ENCODE peak calls at places on chromosomes 11 and 22, in eight cellular contexts. E, K, G, M, J, Q, X and V are unnamed samples.

GRCh38 chr22:27418261-27418660 is 383.3 kb downstream of the MN1 start:
- DNase-seq in E (no peak), K (no peak), G (no peak), M (no peak), J (no peak), Q (no peak), X (no peak), V (no peak)

GRCh38 chr22:40212126-40212525 is 34.4 kb downstream of the TNRC6B start:
- DNase-seq in E (no peak), K (no peak), G (peak; percentile 39), M (no peak), J (no peak), Q (no peak), X (no peak), V (no peak)

GRCh38 chr11:45652781-45653180 is 12.6 kb downstream of the CHST1 start:
- DNase-seq in E (no peak), K (no peak), G (no peak), M (peak; percentile 26), J (no peak), Q (no peak), X (peak; percentile 2), V (no peak)

GRCh38 chr22:50010676-50011446 is 1.7 kb downstream of the IL17REL start:
- DNase-seq in E (peak; percentile 66), K (peak; percentile 66), G (no peak), M (peak; percentile 58), J (no peak), Q (no peak), X (no peak), V (peak; percentile 26)

GRCh38 chr11:104623518-104623917 is 274.7 kb downstream of the CASP12 start:
- DNase-seq in E (no peak), K (no peak), G (no peak), M (no peak), J (no peak), Q (no peak), X (no peak), V (no peak)

GRCh38 chr11:92848578-92848977 is 120.9 kb upstream of the MTNR1B start:
- DNase-seq in E (no peak), K (no peak), G (no peak), M (no peak), J (no peak), Q (no peak), X (no peak), V (no peak)

GRCh38 chr11:90947930-90948329 is 725.1 kb upstream of the CHORDC1 start:
- DNase-seq in E (no peak), K (no peak), G (no peak), M (no peak), J (no peak), Q (no peak), X (no peak), V (no peak)

GRCh38 chr11:7668911-7669310 is 4.4 kb downstream of the CYB5R2 start:
- DNase-seq in E (no peak), K (no peak), G (no peak), M (no peak), J (no peak), Q (no peak), X (no peak), V (no peak)

GRCh38 chr22:40023226-40023925 is 28.6 kb downstream of the FAM83F start:
- DNase-seq in E (no peak), K (no peak), G (no peak), M (no peak), J (no peak), Q (no peak), X (peak; percentile 63), V (no peak)

GRCh38 chr22:25829808-25830777 is 88.1 kb downstream of the MYO18B start:
- DNase-seq in E (no peak), K (no peak), G (peak; percentile 31), M (no peak), J (no peak), Q (peak; percentile 35), X (no peak), V (no peak)

GRCh38 chr22:21009638-21010425 is 5.1 kb upstream of the P2RX6 start:
- DNase-seq in E (no peak), K (no peak), G (peak; percentile 35), M (peak; percentile 65), J (peak; percentile 66), Q (no peak), X (peak; percentile 88), V (peak; percentile 32)

GRCh38 chr11:45238724-45239123 is 47.4 kb downstream of the SYT13 start:
- DNase-seq in E (no peak), K (no peak), G (no peak), M (no peak), J (no peak), Q (no peak), X (no peak), V (no peak)

GRCh38 chr11:112167145-112167544 is at the start of gene TEX12:
- DNase-seq in E (no peak), K (no peak), G (no peak), M (no peak), J (no peak), Q (no peak), X (no peak), V (no peak)

GRCh38 chr22:25754527-25755202 is 12.7 kb downstream of the MYO18B start:
- DNase-seq in E (no peak), K (no peak), G (peak; percentile 92), M (no peak), J (no peak), Q (peak; percentile 84), X (no peak), V (no peak)

GRCh38 chr22:46362221-46362933 is 26.9 kb downstream of the TRMU start:
- DNase-seq in E (no peak), K (no peak), G (no peak), M (no peak), J (peak; percentile 88), Q (no peak), X (no peak), V (no peak)

DNA sequence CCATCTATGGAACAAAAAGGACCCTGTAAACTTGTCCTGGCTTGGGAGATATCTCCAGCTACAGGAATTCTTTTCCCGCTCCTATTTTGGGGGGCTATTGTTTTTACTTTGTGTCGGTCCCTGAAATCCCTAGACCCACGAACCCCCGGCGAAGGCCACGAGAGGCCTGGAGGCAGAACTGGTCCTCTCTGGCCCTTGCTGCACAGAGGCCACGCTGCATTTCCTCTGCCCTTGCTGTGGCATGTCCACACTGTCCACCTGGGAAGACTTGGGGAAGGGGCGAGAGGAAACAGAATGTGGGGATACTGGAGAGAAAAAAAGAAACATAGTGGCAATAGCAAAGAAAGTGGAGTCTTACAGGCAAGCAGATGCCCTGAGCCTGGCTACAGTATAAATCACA is 2.3 kb upstream of the ANO1 start:
- DNase-seq in E (no peak), K (no peak), G (no peak), M (no peak), J (no peak), Q (no peak), X (no peak), V (no peak)
- H3K27me3 ChIP-seq in E (no peaks in the 10 kb centered on the region), K (peaks cover 9% of the 10 kb centered on the region), G (peaks cover 28% of the 10 kb centered on the region), M (peaks cover 33% of the 10 kb centered on the region), J (peaks cover 91% of the 10 kb centered on the region), Q (peaks cover 92% of the 10 kb centered on the region), X (peaks cover 95% of the 10 kb centered on the region), V (no peaks in the 10 kb centered on the region)

GRCh38 chr11:131762346-131763110 is 392.1 kb downstream of the NTM start:
- DNase-seq in E (no peak), K (no peak), G (no peak), M (no peak), J (no peak), Q (no peak), X (no peak), V (no peak)

GRCh38 chr11:131763193-131763890 is 392.9 kb downstream of the NTM start:
- DNase-seq in E (no peak), K (no peak), G (no peak), M (no peak), J (no peak), Q (no peak), X (no peak), V (no peak)

GRCh38 chr11:131760191-131760951 is 390.0 kb downstream of the NTM start:
- DNase-seq in E (no peak), K (no peak), G (peak; percentile 25), M (no peak), J (no peak), Q (no peak), X (peak; percentile 75), V (no peak)

GRCh38 chr11:131758726-131759125 is 388.3 kb downstream of the NTM start:
- DNase-seq in E (no peak), K (no peak), G (no peak), M (no peak), J (no peak), Q (no peak), X (no peak), V (no peak)

DNA sequence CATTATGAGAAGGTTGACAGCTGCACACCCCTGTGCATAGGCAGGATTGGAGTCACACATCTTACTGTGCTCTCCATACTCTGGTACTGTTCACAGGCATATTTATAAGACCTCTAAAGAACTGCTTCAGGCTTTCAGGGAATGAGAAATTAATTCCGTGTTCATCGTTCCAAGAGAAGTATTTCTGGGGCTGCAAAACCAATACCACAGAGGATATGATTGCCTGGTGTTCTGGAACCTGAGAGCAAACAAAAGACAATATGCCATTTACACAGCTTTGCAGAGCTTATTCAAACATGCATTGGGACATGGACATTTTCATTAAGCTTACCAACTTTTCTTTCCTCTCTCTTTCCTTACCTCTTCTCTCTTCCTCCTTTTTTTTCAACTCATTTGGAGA is 388.7 kb downstream of the NTM start:
- DNase-seq in E (no peak), K (no peak), G (no peak), M (no peak), J (no peak), Q (no peak), X (no peak), V (no peak)
- H3K4me1 ChIP-seq in E (no peaks in the 10 kb centered on the region), K (no peaks in the 10 kb centered on the region), G (no peaks in the 10 kb centered on the region), M (no peaks in the 10 kb centered on the region), J (no peaks in the 10 kb centered on the region), Q (no peaks in the 10 kb centered on the region), X (no peaks in the 10 kb centered on the region), V (no peaks in the 10 kb centered on the region)

GRCh38 chr11:34223021-34223813 is 117.8 kb downstream of the NAT10 start:
- DNase-seq in E (no peak), K (no peak), G (peak; percentile 60), M (no peak), J (no peak), Q (peak; percentile 61), X (peak; percentile 30), V (no peak)
- H3K27ac ChIP-seq in E (no peak overlapping the region), K (no peak overlapping the region), G (peak overlapping the region; percentile 36), M (no peak overlapping the region), J (no peak overlapping the region), Q (peak overlapping the region; percentile 75), X (no peak overlapping the region), V (no peak overlapping the region)

GRCh38 chr11:65560555-65561418 is 2.6 kb upstream of the LTBP3 start:
- DNase-seq in E (no peak), K (no peak), G (peak; percentile 58), M (no peak), J (no peak), Q (peak; percentile 70), X (peak; percentile 72), V (no peak)
- H3K27me3 ChIP-seq in E (no peaks in the 10 kb centered on the region), K (no peaks in the 10 kb centered on the region), G (no peaks in the 10 kb centered on the region), M (no peaks in the 10 kb centered on the region), J (no peaks in the 10 kb centered on the region), Q (no peaks in the 10 kb centered on the region), X (peaks cover 41% of the 10 kb centered on the region), V (no peaks in the 10 kb centered on the region)